ENCODE peak calls at places on chromosome 15, in six cellular contexts. Q is left lung, I is vagina, K is heart left ventricle, A is tibial artery, D is BE2C. T is an unnamed sample. For H3K4me1 and H3K27me3, the result is how much of the 10 kb centered on the place peaks cover.

GRCh38 chr15:55344206-55344605 is 25.2 kb downstream of the PIGB start:
- DNase-seq in Q (peak), I (no peak), K (no peak), A (no peak), D (no peak), T (peak)

GRCh38 chr15:45364271-45364670 is 14.1 kb downstream of the GATM start:
- DNase-seq in Q (no peak), I (no peak), K (no peak), A (no peak), D (no peak), T (no peak)

GRCh38 chr15:51185213-51185619 is 90.5 kb upstream of the TNFAIP8L3 start:
- DNase-seq in Q (no peak), I (no peak), K (no peak), A (no peak), D (no peak), T (no peak)

GRCh38 chr15:64749167-64749566 is 26.2 kb downstream of the RBPMS2 start:
- DNase-seq in Q (no peak), I (no peak), K (peak), A (no peak), D (no peak), T (no peak)

GRCh38 chr15:70024521-70024920 is 73.2 kb downstream of the TLE3 start:
- DNase-seq in Q (no peak), I (no peak), K (no peak), A (no peak), D (no peak), T (no peak)

GRCh38 chr15:53522878-53523455 is 236.5 kb downstream of the WDR72 start:
- DNase-seq in Q (no peak), I (no peak), K (no peak), A (no peak), D (peak), T (no peak)

GRCh38 chr15:94026458-94026967 is 204.8 kb upstream of the MCTP2 start:
- DNase-seq in Q (no peak), I (no peak), K (no peak), A (no peak), D (no peak), T (no peak)

GRCh38 chr15:56215769-56216168 is 27.9 kb downstream of the RFX7 start:
- DNase-seq in Q (no peak), I (no peak), K (no peak), A (no peak), D (no peak), T (no peak)

GRCh38 chr15:60721232-60721576 is 242.3 kb upstream of the ICE2 start:
- DNase-seq in Q (no peak), I (no peak), K (no peak), A (no peak), D (no peak), T (no peak)

GRCh38 chr15:90895571-90896117 is 7.5 kb upstream of the MAN2A2 start:
- DNase-seq in Q (no peak), I (no peak), K (no peak), A (no peak), D (peak), T (peak)

GRCh38 chr15:28977377-28978010 is 91.7 kb downstream of the APBA2 start:
- DNase-seq in Q (no peak), I (no peak), K (peak), A (no peak), D (peak), T (no peak)

GRCh38 chr15:84764585-84764984 is 16.2 kb downstream of the ZNF592 start:
- DNase-seq in Q (peak), I (no peak), K (no peak), A (no peak), D (no peak), T (no peak)

GRCh38 chr15:84759018-84759417 is 10.6 kb downstream of the ZNF592 start:
- DNase-seq in Q (no peak), I (no peak), K (no peak), A (no peak), D (no peak), T (no peak)

GRCh38 chr15:84762840-84763572 is 14.6 kb downstream of the ZNF592 start:
- DNase-seq in Q (peak), I (no peak), K (no peak), A (no peak), D (no peak), T (no peak)

GRCh38 chr15:84760219-84760618 is 11.8 kb downstream of the ZNF592 start:
- DNase-seq in Q (no peak), I (no peak), K (no peak), A (no peak), D (no peak), T (no peak)

GRCh38 chr15:84761534-84762190 is 13.3 kb downstream of the ZNF592 start:
- DNase-seq in Q (no peak), I (no peak), K (no peak), A (no peak), D (peak), T (no peak)
- H3K4me1 ChIP-seq in Q (under half), I (half or more), K (under half), A (under half), D (under half), T (under half)

GRCh38 chr15:57692709-57693108 is 13.8 kb upstream of the POLR2M start:
- DNase-seq in Q (no peak), I (no peak), K (no peak), A (no peak), D (no peak), T (no peak)
- H3K27me3 ChIP-seq in Q (under half), I (under half), K (under half), A (under half), D (under half), T (under half)

GRCh38 chr15:63372018-63372705 is 9.5 kb downstream of the CA12 start:
- DNase-seq in Q (peak), I (no peak), K (peak), A (peak), D (no peak), T (no peak)
- H3K4me3 ChIP-seq in Q (no peak), I (no peak), K (no peak), A (no peak), D (no peak), T (no peak)

DNA sequence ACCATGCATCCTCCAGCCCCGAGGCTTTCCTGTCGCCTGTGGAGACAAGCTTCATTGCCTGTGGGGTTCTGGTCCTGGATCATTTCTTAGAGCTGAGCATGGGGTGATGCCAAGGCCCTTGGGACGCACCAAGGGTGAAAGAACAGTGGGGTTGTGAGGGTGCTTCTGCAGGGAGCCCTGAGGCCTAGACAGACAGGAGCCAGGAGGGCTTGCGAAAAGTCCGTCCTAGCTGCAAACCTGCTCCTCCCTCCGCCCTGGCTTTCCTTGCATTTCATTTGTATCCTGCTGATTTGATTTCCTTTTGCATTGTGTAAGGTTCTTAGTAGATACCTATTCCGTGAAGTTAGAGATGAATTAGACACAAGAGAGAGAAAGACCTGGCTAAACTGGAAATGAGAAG is 286.9 kb upstream of the C2CD4B start:
- DNase-seq in Q (no peak), I (no peak), K (no peak), A (no peak), D (no peak), T (no peak)
- H3K4me1 ChIP-seq in Q (under half), I (under half), K (under half), A (under half), D (under half), T (under half)

GRCh38 chr15:22947101-22948000 is 32.8 kb downstream of the CYFIP1 start:
- DNase-seq in Q (no peak), I (no peak), K (no peak), A (no peak), D (no peak), T (no peak)
- H3K27me3 ChIP-seq in Q (under half), I (under half), K (under half), A (under half), D (under half), T (under half)